ENCODE peak calls at places on chromosomes 13 and 19, in ten cellular contexts. One of them, this sample, is unnamed.

GRCh38 chr13:58994778-58995177 is 1169.0 kb downstream of the DIAPH3 start:
- DNase-seq in choroid plexus epithelial cell: peak; percentile 34
- DNase-seq in Peyer's patch: no peak
- DNase-seq in dorsolateral prefrontal cortex: no peak
- DNase-seq in mesothelial cell of epicardium: no peak
- DNase-seq in lower leg skin: no peak
- DNase-seq in right atrium auricular region: no peak
- DNase-seq in GM10248: no peak
- DNase-seq in fibroblast of mammary gland: no peak
- DNase-seq in type B pancreatic cell: no peak
- DNase-seq in this sample: peak; percentile 9

GRCh38 chr19:43699506-43700367 is 16.1 kb upstream of the IRGC start:
- DNase-seq in fibroblast of mammary gland: peak; percentile 40
- DNase-seq in type B pancreatic cell: peak; percentile 71
- DNase-seq in Peyer's patch: peak; percentile 53
- DNase-seq in right atrium auricular region: no peak
- DNase-seq in GM10248: no peak
- DNase-seq in lower leg skin: no peak
- DNase-seq in mesothelial cell of epicardium: peak; percentile 73
- DNase-seq in dorsolateral prefrontal cortex: peak; percentile 49
- DNase-seq in choroid plexus epithelial cell: peak; percentile 34
- DNase-seq in this sample: peak; percentile 42

GRCh38 chr13:93425411-93425810 is 198.8 kb downstream of the GPC6 start:
- DNase-seq in dorsolateral prefrontal cortex: no peak
- DNase-seq in mesothelial cell of epicardium: no peak
- DNase-seq in lower leg skin: no peak
- DNase-seq in type B pancreatic cell: no peak
- DNase-seq in Peyer's patch: no peak
- DNase-seq in GM10248: no peak
- DNase-seq in right atrium auricular region: no peak
- DNase-seq in fibroblast of mammary gland: no peak
- DNase-seq in choroid plexus epithelial cell: no peak
- DNase-seq in this sample: no peak

GRCh38 chr13:39635564-39635963 is 19.9 kb upstream of the COG6 start:
- DNase-seq in choroid plexus epithelial cell: no peak
- DNase-seq in Peyer's patch: no peak
- DNase-seq in type B pancreatic cell: no peak
- DNase-seq in lower leg skin: no peak
- DNase-seq in GM10248: no peak
- DNase-seq in right atrium auricular region: no peak
- DNase-seq in mesothelial cell of epicardium: no peak
- DNase-seq in dorsolateral prefrontal cortex: no peak
- DNase-seq in fibroblast of mammary gland: no peak
- DNase-seq in this sample: no peak

GRCh38 chr13:71218960-71219359 is 648.0 kb downstream of the DACH1 start:
- DNase-seq in GM10248: no peak
- DNase-seq in lower leg skin: no peak
- DNase-seq in Peyer's patch: no peak
- DNase-seq in type B pancreatic cell: no peak
- DNase-seq in choroid plexus epithelial cell: peak; percentile 19
- DNase-seq in fibroblast of mammary gland: no peak
- DNase-seq in dorsolateral prefrontal cortex: no peak
- DNase-seq in mesothelial cell of epicardium: no peak
- DNase-seq in right atrium auricular region: no peak
- DNase-seq in this sample: no peak

GRCh38 chr13:99366075-99366987 is 59.1 kb upstream of the GPR183 start:
- DNase-seq in right atrium auricular region: no peak
- DNase-seq in lower leg skin: no peak
- DNase-seq in fibroblast of mammary gland: no peak
- DNase-seq in GM10248: no peak
- DNase-seq in dorsolateral prefrontal cortex: no peak
- DNase-seq in type B pancreatic cell: no peak
- DNase-seq in mesothelial cell of epicardium: no peak
- DNase-seq in Peyer's patch: no peak
- DNase-seq in choroid plexus epithelial cell: no peak
- DNase-seq in this sample: no peak

GRCh38 chr19:7255119-7255518 is 39.1 kb downstream of the INSR start:
- DNase-seq in choroid plexus epithelial cell: no peak
- DNase-seq in dorsolateral prefrontal cortex: no peak
- DNase-seq in Peyer's patch: no peak
- DNase-seq in right atrium auricular region: no peak
- DNase-seq in GM10248: no peak
- DNase-seq in mesothelial cell of epicardium: no peak
- DNase-seq in lower leg skin: no peak
- DNase-seq in type B pancreatic cell: no peak
- DNase-seq in fibroblast of mammary gland: no peak
- DNase-seq in this sample: no peak

GRCh38 chr19:6062274-6062673 is 48.0 kb downstream of the RFX2 start:
- DNase-seq in mesothelial cell of epicardium: no peak
- DNase-seq in GM10248: no peak
- DNase-seq in dorsolateral prefrontal cortex: no peak
- DNase-seq in type B pancreatic cell: no peak
- DNase-seq in choroid plexus epithelial cell: no peak
- DNase-seq in lower leg skin: peak; percentile 65
- DNase-seq in Peyer's patch: peak; percentile 55
- DNase-seq in fibroblast of mammary gland: peak; percentile 60
- DNase-seq in right atrium auricular region: peak; percentile 88
- DNase-seq in this sample: peak; percentile 60

GRCh38 chr13:33087091-33087490 is 70.9 kb downstream of the KL start:
- DNase-seq in fibroblast of mammary gland: no peak
- DNase-seq in mesothelial cell of epicardium: no peak
- DNase-seq in choroid plexus epithelial cell: peak; percentile 74
- DNase-seq in type B pancreatic cell: no peak
- DNase-seq in right atrium auricular region: no peak
- DNase-seq in lower leg skin: no peak
- DNase-seq in Peyer's patch: no peak
- DNase-seq in GM10248: no peak
- DNase-seq in dorsolateral prefrontal cortex: no peak
- DNase-seq in this sample: peak; percentile 12

GRCh38 chr19:45059258-45059965 is 16.9 kb downstream of the ZNF296 start:
- DNase-seq in dorsolateral prefrontal cortex: peak; percentile 80
- DNase-seq in mesothelial cell of epicardium: peak; percentile 80
- DNase-seq in lower leg skin: peak; percentile 70
- DNase-seq in choroid plexus epithelial cell: peak; percentile 87
- DNase-seq in Peyer's patch: peak; percentile 93
- DNase-seq in GM10248: peak; percentile 88
- DNase-seq in right atrium auricular region: peak; percentile 73
- DNase-seq in fibroblast of mammary gland: peak; percentile 85
- DNase-seq in type B pancreatic cell: peak; percentile 85
- DNase-seq in this sample: peak; percentile 87

GRCh38 chr19:43809762-43810696 is 7.8 kb upstream of the LYPD5 start:
- DNase-seq in fibroblast of mammary gland: peak; percentile 76
- DNase-seq in choroid plexus epithelial cell: peak; percentile 85
- DNase-seq in lower leg skin: no peak
- DNase-seq in Peyer's patch: no peak
- DNase-seq in right atrium auricular region: no peak
- DNase-seq in type B pancreatic cell: no peak
- DNase-seq in GM10248: peak; percentile 56
- DNase-seq in mesothelial cell of epicardium: no peak
- DNase-seq in dorsolateral prefrontal cortex: no peak
- DNase-seq in this sample: peak; percentile 79

GRCh38 chr13:111626371-111627305 is 306.2 kb downstream of the TEX29 start:
- DNase-seq in right atrium auricular region: peak; percentile 57
- DNase-seq in Peyer's patch: no peak
- DNase-seq in GM10248: no peak
- DNase-seq in dorsolateral prefrontal cortex: no peak
- DNase-seq in mesothelial cell of epicardium: no peak
- DNase-seq in lower leg skin: no peak
- DNase-seq in type B pancreatic cell: no peak
- DNase-seq in choroid plexus epithelial cell: no peak
- DNase-seq in fibroblast of mammary gland: no peak
- DNase-seq in this sample: no peak

GRCh38 chr19:7934766-7935165 is 8.7 kb downstream of the TIMM44 start:
- DNase-seq in choroid plexus epithelial cell: no peak
- DNase-seq in lower leg skin: no peak
- DNase-seq in type B pancreatic cell: no peak
- DNase-seq in mesothelial cell of epicardium: no peak
- DNase-seq in right atrium auricular region: no peak
- DNase-seq in dorsolateral prefrontal cortex: no peak
- DNase-seq in GM10248: no peak
- DNase-seq in Peyer's patch: no peak
- DNase-seq in fibroblast of mammary gland: no peak
- DNase-seq in this sample: no peak

GRCh38 chr19:58170860-58171259 is 12.0 kb upstream of the ZNF274 start:
- DNase-seq in choroid plexus epithelial cell: peak; percentile 33
- DNase-seq in Peyer's patch: no peak
- DNase-seq in dorsolateral prefrontal cortex: no peak
- DNase-seq in fibroblast of mammary gland: peak; percentile 67
- DNase-seq in mesothelial cell of epicardium: no peak
- DNase-seq in lower leg skin: no peak
- DNase-seq in GM10248: no peak
- DNase-seq in type B pancreatic cell: no peak
- DNase-seq in right atrium auricular region: no peak
- DNase-seq in this sample: peak; percentile 79

GRCh38 chr13:35903075-35903474 is 228.1 kb downstream of the DCLK1 start:
- DNase-seq in type B pancreatic cell: no peak
- DNase-seq in GM10248: no peak
- DNase-seq in lower leg skin: no peak
- DNase-seq in right atrium auricular region: no peak
- DNase-seq in choroid plexus epithelial cell: no peak
- DNase-seq in Peyer's patch: no peak
- DNase-seq in dorsolateral prefrontal cortex: no peak
- DNase-seq in fibroblast of mammary gland: no peak
- DNase-seq in mesothelial cell of epicardium: no peak
- DNase-seq in this sample: no peak

GRCh38 chr19:17795495-17795856 is 538 bp downstream of the B3GNT3 start:
- DNase-seq in Peyer's patch: no peak
- DNase-seq in right atrium auricular region: no peak
- DNase-seq in type B pancreatic cell: no peak
- DNase-seq in lower leg skin: no peak
- DNase-seq in dorsolateral prefrontal cortex: no peak
- DNase-seq in GM10248: no peak
- DNase-seq in choroid plexus epithelial cell: no peak
- DNase-seq in mesothelial cell of epicardium: no peak
- DNase-seq in fibroblast of mammary gland: no peak
- DNase-seq in this sample: no peak
- TF ChIP-seq CTCF in Peyer's patch: no peak
- TF ChIP-seq CTCF in right atrium auricular region: no peak
- TF ChIP-seq CTCF in type B pancreatic cell: no peak
- TF ChIP-seq CTCF in lower leg skin: no peak
- TF ChIP-seq CTCF in dorsolateral prefrontal cortex: no peak
- TF ChIP-seq CTCF in GM10248: no peak
- TF ChIP-seq CTCF in choroid plexus epithelial cell: no peak
- TF ChIP-seq CTCF in mesothelial cell of epicardium: no peak
- TF ChIP-seq CTCF in fibroblast of mammary gland: no peak
- TF ChIP-seq CTCF in this sample: no peak

GRCh38 chr13:54301085-54301484 is 1272.5 kb downstream of the OLFM4 start:
- DNase-seq in GM10248: no peak
- DNase-seq in Peyer's patch: no peak
- DNase-seq in lower leg skin: no peak
- DNase-seq in type B pancreatic cell: no peak
- DNase-seq in choroid plexus epithelial cell: no peak
- DNase-seq in mesothelial cell of epicardium: no peak
- DNase-seq in dorsolateral prefrontal cortex: no peak
- DNase-seq in fibroblast of mammary gland: no peak
- DNase-seq in right atrium auricular region: no peak
- DNase-seq in this sample: no peak
- TF ChIP-seq CTCF in GM10248: no peak
- TF ChIP-seq CTCF in Peyer's patch: no peak
- TF ChIP-seq CTCF in lower leg skin: no peak
- TF ChIP-seq CTCF in type B pancreatic cell: no peak
- TF ChIP-seq CTCF in choroid plexus epithelial cell: no peak
- TF ChIP-seq CTCF in mesothelial cell of epicardium: no peak
- TF ChIP-seq CTCF in dorsolateral prefrontal cortex: no peak
- TF ChIP-seq CTCF in fibroblast of mammary gland: no peak
- TF ChIP-seq CTCF in right atrium auricular region: no peak
- TF ChIP-seq CTCF in this sample: no peak

GRCh38 chr19:15467734-15468214 is 3.4 kb upstream of the RASAL3 start:
- DNase-seq in GM10248: no peak
- DNase-seq in choroid plexus epithelial cell: no peak
- DNase-seq in mesothelial cell of epicardium: no peak
- DNase-seq in lower leg skin: no peak
- DNase-seq in Peyer's patch: no peak
- DNase-seq in dorsolateral prefrontal cortex: no peak
- DNase-seq in type B pancreatic cell: no peak
- DNase-seq in right atrium auricular region: no peak
- DNase-seq in fibroblast of mammary gland: no peak
- DNase-seq in this sample: no peak

GRCh38 chr19:15461694-15462093 is 2.6 kb downstream of the RASAL3 start:
- DNase-seq in Peyer's patch: no peak
- DNase-seq in right atrium auricular region: no peak
- DNase-seq in type B pancreatic cell: no peak
- DNase-seq in fibroblast of mammary gland: no peak
- DNase-seq in mesothelial cell of epicardium: no peak
- DNase-seq in GM10248: no peak
- DNase-seq in dorsolateral prefrontal cortex: no peak
- DNase-seq in lower leg skin: no peak
- DNase-seq in choroid plexus epithelial cell: no peak
- DNase-seq in this sample: no peak

GRCh38 chr19:15466851-15467733 is 2.7 kb upstream of the RASAL3 start:
- DNase-seq in mesothelial cell of epicardium: no peak
- DNase-seq in dorsolateral prefrontal cortex: no peak
- DNase-seq in lower leg skin: no peak
- DNase-seq in GM10248: no peak
- DNase-seq in Peyer's patch: peak; percentile 67
- DNase-seq in fibroblast of mammary gland: peak; percentile 39
- DNase-seq in right atrium auricular region: no peak
- DNase-seq in choroid plexus epithelial cell: peak; percentile 82
- DNase-seq in type B pancreatic cell: no peak
- DNase-seq in this sample: peak; percentile 88

GRCh38 chr19:15464394-15465385 is at the start of gene RASAL3:
- DNase-seq in GM10248: peak; percentile 70
- DNase-seq in mesothelial cell of epicardium: no peak
- DNase-seq in Peyer's patch: peak; percentile 85
- DNase-seq in right atrium auricular region: no peak
- DNase-seq in type B pancreatic cell: no peak
- DNase-seq in choroid plexus epithelial cell: no peak
- DNase-seq in fibroblast of mammary gland: no peak
- DNase-seq in dorsolateral prefrontal cortex: no peak
- DNase-seq in lower leg skin: no peak
- DNase-seq in this sample: peak; percentile 19

GRCh38 chr19:15463865-15464371 is 426 bp downstream of the RASAL3 start:
- DNase-seq in GM10248: peak; percentile 69
- DNase-seq in mesothelial cell of epicardium: no peak
- DNase-seq in right atrium auricular region: no peak
- DNase-seq in type B pancreatic cell: no peak
- DNase-seq in lower leg skin: no peak
- DNase-seq in fibroblast of mammary gland: no peak
- DNase-seq in Peyer's patch: peak; percentile 90
- DNase-seq in choroid plexus epithelial cell: no peak
- DNase-seq in dorsolateral prefrontal cortex: no peak
- DNase-seq in this sample: no peak
- TF ChIP-seq CTCF in GM10248: no peak
- TF ChIP-seq CTCF in mesothelial cell of epicardium: no peak
- TF ChIP-seq CTCF in right atrium auricular region: no peak
- TF ChIP-seq CTCF in type B pancreatic cell: no peak
- TF ChIP-seq CTCF in lower leg skin: no peak
- TF ChIP-seq CTCF in fibroblast of mammary gland: no peak
- TF ChIP-seq CTCF in Peyer's patch: no peak
- TF ChIP-seq CTCF in choroid plexus epithelial cell: no peak
- TF ChIP-seq CTCF in dorsolateral prefrontal cortex: no peak
- TF ChIP-seq CTCF in this sample: no peak

DNA sequence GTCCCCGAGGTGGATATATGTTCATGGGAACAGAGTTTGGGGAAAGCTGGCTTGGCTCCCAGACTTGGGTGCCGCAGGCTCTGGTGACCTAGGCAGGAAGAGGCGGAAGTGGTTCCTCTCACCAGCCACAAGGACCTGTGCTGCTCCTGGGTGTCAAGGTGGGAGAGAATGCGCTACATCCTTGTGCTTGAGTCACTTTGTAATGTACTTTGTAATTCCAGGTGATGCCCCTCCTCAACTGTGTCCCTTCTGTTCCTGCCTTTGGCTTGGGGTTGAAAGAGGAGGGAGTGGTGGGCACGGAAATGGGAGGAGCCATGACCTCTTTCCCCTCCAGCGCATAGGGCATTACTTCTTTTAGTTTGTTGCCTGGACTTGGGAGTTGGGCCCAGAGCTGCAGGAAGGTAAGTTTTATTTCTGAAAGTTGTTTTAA is 10.9 kb downstream of the GARRE1 start:
- DNase-seq in right atrium auricular region: no peak
- DNase-seq in Peyer's patch: peak; percentile 42
- DNase-seq in GM10248: no peak
- DNase-seq in choroid plexus epithelial cell: no peak
- DNase-seq in mesothelial cell of epicardium: no peak
- DNase-seq in type B pancreatic cell: no peak
- DNase-seq in dorsolateral prefrontal cortex: no peak
- DNase-seq in fibroblast of mammary gland: no peak
- DNase-seq in lower leg skin: no peak
- DNase-seq in this sample: no peak
- TF ChIP-seq CTCF in right atrium auricular region: no peak
- TF ChIP-seq CTCF in Peyer's patch: no peak
- TF ChIP-seq CTCF in GM10248: no peak
- TF ChIP-seq CTCF in choroid plexus epithelial cell: no peak
- TF ChIP-seq CTCF in mesothelial cell of epicardium: no peak
- TF ChIP-seq CTCF in type B pancreatic cell: no peak
- TF ChIP-seq CTCF in dorsolateral prefrontal cortex: no peak
- TF ChIP-seq CTCF in fibroblast of mammary gland: no peak
- TF ChIP-seq CTCF in lower leg skin: no peak
- TF ChIP-seq CTCF in this sample: no peak